ENCODE peak calls at places on chromosomes 1 and 21, in four cellular contexts. X, P, I and M are unnamed samples.

GRCh38 chr1:27603320-27603961 is 503 bp downstream of the AHDC1 start:
- DNase-seq in X (peak; percentile 31), P (peak; percentile 57), I (no peak), M (peak; percentile 68)

GRCh38 chr1:30665216-30665615 is 58.2 kb downstream of the MATN1 start:
- DNase-seq in X (peak; percentile 58), P (no peak), I (no peak), M (no peak)

GRCh38 chr1:42793824-42794223 is 9.0 kb downstream of the TMEM269 start:
- DNase-seq in X (no peak), P (no peak), I (no peak), M (no peak)

GRCh38 chr1:178885869-178886268 is 15.0 kb upstream of the ANGPTL1 start:
- DNase-seq in X (no peak), P (no peak), I (no peak), M (no peak)

GRCh38 chr1:179951383-179952144 is 3.0 kb upstream of the CEP350 start:
- DNase-seq in X (no peak), P (no peak), I (no peak), M (no peak)

GRCh38 chr1:151444791-151445177 is 14.5 kb downstream of the POGZ start:
- DNase-seq in X (no peak), P (no peak), I (no peak), M (no peak)

GRCh38 chr1:26019641-26020315 is 1.8 kb upstream of the EXTL1 start:
- DNase-seq in X (no peak), P (no peak), I (no peak), M (no peak)

GRCh38 chr1:243409284-243409683 is 153.4 kb downstream of the SDCCAG8 start:
- DNase-seq in X (no peak), P (no peak), I (no peak), M (no peak)

GRCh38 chr21:42463861-42464515 is 32.0 kb downstream of the RSPH1 start:
- DNase-seq in X (peak; percentile 75), P (no peak), I (no peak), M (no peak)

GRCh38 chr1:94641990-94642389 is 100.4 kb upstream of the F3 start:
- DNase-seq in X (no peak), P (no peak), I (no peak), M (no peak)

GRCh38 chr1:39204441-39205081 is at the start of gene MACF1:
- DNase-seq in X (no peak), P (peak; percentile 54), I (peak; percentile 90), M (no peak)

GRCh38 chr1:3315991-3316943 is 138.2 kb upstream of the ARHGEF16 start:
- DNase-seq in X (no peak), P (no peak), I (no peak), M (no peak)

GRCh38 chr1:31577515-31578191 is 1.3 kb downstream of the TINAGL1 start:
- DNase-seq in X (no peak), P (no peak), I (no peak), M (no peak)

GRCh38 chr1:45386219-45386618 is 46.0 kb upstream of the MUTYH start:
- DNase-seq in X (no peak), P (no peak), I (no peak), M (no peak)

GRCh38 chr1:157033357-157033876 is 12.1 kb downstream of the ARHGEF11 start:
- DNase-seq in X (peak; percentile 41), P (no peak), I (no peak), M (no peak)

GRCh38 chr1:57258616-57259330 is 165.1 kb downstream of the DAB1 start:
- DNase-seq in X (peak; percentile 22), P (no peak), I (no peak), M (no peak)

GRCh38 chr1:83827731-83828130 is 171.2 kb downstream of the TTLL7 start:
- DNase-seq in X (no peak), P (no peak), I (no peak), M (no peak)

GRCh38 chr1:205811660-205812059 is 1.3 kb downstream of the SLC41A1 start:
- DNase-seq in X (no peak), P (peak; percentile 51), I (no peak), M (peak; percentile 35)

GRCh38 chr1:61941794-61942193 is 199.5 kb downstream of the PATJ start:
- DNase-seq in X (no peak), P (no peak), I (no peak), M (no peak)

GRCh38 chr1:211135342-211135950 is 1.5 kb upstream of the KCNH1 start:
- DNase-seq in X (no peak), P (no peak), I (no peak), M (no peak)

GRCh38 chr1:245934409-245934808 is 572.7 kb downstream of the SMYD3 start:
- DNase-seq in X (no peak), P (no peak), I (no peak), M (no peak)

GRCh38 chr1:31216016-31216415 is 23.7 kb downstream of the NKAIN1 start:
- DNase-seq in X (peak; percentile 68), P (peak; percentile 44), I (peak; percentile 34), M (peak; percentile 37)

GRCh38 chr1:235946570-235946981 is 79.9 kb upstream of the LYST start:
- DNase-seq in X (no peak), P (no peak), I (no peak), M (no peak)

GRCh38 chr1:234730542-234731370 is 120.8 kb upstream of the IRF2BP2 start:
- DNase-seq in X (no peak), P (no peak), I (no peak), M (no peak)

GRCh38 chr1:101198842-101199636 is 37.8 kb upstream of the S1PR1 start:
- DNase-seq in X (no peak), P (no peak), I (no peak), M (no peak)

DNA sequence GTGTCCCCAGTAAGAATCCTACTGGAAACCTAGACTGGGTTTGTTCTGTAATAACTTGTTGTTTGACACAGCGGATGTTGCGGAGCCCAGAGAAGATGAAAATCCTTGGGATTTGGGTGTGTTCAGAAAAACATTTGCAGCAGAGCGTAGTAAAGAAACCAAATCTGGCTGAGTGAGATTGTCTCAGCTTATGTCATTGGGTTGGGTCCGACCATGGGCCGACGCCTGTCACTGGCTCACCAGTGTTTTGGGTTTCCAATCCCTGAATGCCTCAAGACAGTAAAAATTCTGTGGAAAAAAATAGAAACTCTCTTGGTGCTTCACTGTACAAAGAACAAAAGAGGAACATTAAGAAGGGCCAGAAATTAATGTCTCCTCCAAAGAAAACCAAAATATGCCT is 146.3 kb downstream of the TPR start:
- DNase-seq in X (no peak), P (no peak), I (no peak), M (no peak)
- H3K27ac ChIP-seq in X (no peak overlapping the region), P (no peak overlapping the region), I (no peak overlapping the region), M (no peak overlapping the region)

GRCh38 chr1:213201380-213202155 is 150.5 kb downstream of the RPS6KC1 start:
- DNase-seq in X (no peak), P (no peak), I (no peak), M (no peak)
- H3K27ac ChIP-seq in X (no peak overlapping the region), P (no peak overlapping the region), I (no peak overlapping the region), M (no peak overlapping the region)

DNA sequence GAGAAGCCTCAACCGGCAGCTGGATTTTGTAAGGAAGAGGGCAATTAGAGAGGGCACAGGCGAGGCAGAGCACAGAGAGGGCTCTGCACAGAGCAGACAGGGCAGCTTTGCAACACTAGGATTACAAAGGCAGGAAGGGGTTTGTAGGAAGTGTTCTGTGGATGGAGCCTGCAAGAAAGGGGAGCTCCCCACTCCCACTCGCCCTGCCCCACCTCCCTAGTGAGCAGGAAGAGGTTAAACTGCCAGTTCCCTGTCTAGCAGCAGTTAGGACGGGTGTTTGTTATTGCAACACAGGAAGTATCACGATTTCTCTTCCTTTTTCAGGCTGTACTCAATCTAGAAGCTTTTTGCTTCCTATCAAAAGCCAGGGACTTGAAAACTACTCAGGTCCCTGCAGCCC is 63.3 kb upstream of the LRRC8D start:
- DNase-seq in X (no peak), P (peak; percentile 39), I (no peak), M (peak; percentile 36)
- H3K27ac ChIP-seq in X (no peak overlapping the region), P (peak overlapping the region; percentile 1), I (no peak overlapping the region), M (peak overlapping the region; percentile 46)

GRCh38 chr1:12316331-12316730 is 86.5 kb downstream of the VPS13D start:
- DNase-seq in X (no peak), P (no peak), I (no peak), M (no peak)
- H3K27ac ChIP-seq in X (no peak overlapping the region), P (no peak overlapping the region), I (no peak overlapping the region), M (no peak overlapping the region)

DNA sequence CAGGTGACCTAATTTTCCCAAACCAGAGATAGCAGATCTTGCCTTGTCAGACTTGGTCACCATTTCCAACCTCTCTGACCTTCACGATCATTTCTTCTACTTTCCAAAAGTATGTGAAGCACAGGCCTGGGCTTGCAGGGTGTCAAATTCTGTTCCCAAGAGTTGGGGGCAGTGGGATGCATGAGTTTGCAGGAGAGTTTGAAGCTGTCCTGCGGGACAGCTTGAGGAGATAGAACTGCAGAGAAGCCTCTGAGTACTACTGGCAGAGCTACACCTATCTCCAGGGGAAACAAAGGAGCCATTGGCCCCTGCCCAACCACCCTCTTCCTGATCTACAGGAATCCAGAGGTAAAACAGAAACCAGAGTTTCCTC is 11.3 kb downstream of the TXNIP start:
- DNase-seq in X (no peak), P (peak; percentile 47), I (peak; percentile 59), M (no peak)
- H3K27ac ChIP-seq in X (peak overlapping the region; percentile 46), P (peak overlapping the region; percentile 98), I (peak overlapping the region; percentile 96), M (peak overlapping the region; percentile 58)

GRCh38 chr1:36359911-36360310 is 25.8 kb downstream of the STK40 start:
- DNase-seq in X (no peak), P (no peak), I (no peak), M (no peak)
- H3K27ac ChIP-seq in X (no peak overlapping the region), P (no peak overlapping the region), I (no peak overlapping the region), M (no peak overlapping the region)

DNA sequence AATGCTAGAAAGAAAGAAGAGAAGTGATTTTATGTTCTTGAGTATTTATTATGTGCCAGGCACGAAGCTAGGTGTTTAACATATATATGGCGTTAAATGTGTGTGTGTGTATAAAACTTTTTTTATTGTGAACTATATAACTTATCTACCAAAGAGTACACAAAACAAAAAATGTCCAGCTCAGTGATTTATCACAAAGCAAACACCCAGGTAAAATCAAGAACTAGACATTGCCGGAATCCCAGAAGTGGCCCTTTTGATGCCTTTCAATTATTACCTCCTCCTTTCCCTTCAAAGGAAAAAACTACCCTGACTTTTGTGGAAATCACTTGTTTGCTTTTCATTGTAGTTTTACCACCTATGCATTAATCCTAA is 40.5 kb upstream of the ZNF648 start:
- DNase-seq in X (no peak), P (no peak), I (no peak), M (no peak)
- H3K27ac ChIP-seq in X (no peak overlapping the region), P (no peak overlapping the region), I (no peak overlapping the region), M (no peak overlapping the region)

GRCh38 chr1:218705391-218705790 is 360.3 kb downstream of the TGFB2 start:
- DNase-seq in X (no peak), P (no peak), I (no peak), M (no peak)
- H3K27ac ChIP-seq in X (no peak overlapping the region), P (no peak overlapping the region), I (no peak overlapping the region), M (no peak overlapping the region)

DNA sequence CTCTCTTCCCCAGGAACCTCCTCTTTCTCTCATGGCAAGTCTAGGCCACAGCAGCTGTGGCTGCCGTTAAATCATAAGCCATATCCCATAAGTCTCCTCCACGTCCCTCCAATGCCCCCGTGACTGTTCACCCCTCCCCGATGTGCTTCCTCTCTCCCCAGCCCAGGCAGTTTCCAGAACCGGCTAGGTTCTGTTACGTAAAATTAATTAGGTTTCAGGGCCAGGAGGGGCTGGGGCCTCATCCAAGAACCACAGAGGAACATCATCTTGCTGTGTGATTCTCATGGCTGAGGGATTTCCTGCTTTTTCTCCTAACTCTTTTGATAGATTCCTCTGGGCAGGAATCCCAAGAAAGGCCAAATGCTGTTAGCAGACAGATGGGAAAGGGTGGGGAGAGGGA is 141.8 kb upstream of the AJAP1 start:
- DNase-seq in X (peak; percentile 17), P (peak; percentile 27), I (peak; percentile 53), M (no peak)
- H3K27ac ChIP-seq in X (peak overlapping the region; percentile 31), P (peak overlapping the region; percentile 16), I (peak overlapping the region; percentile 37), M (no peak overlapping the region)